ENCODE peak calls at places on chromosomes 4 and X, in five cellular contexts. V is right lobe of liver, A is spleen, T is ovary, X is Peyer's patch. G is an unnamed sample.

GRCh38 chrX:15946783-15947550 is 92.4 kb upstream of the AP1S2 start:
- DNase-seq in V (no peak), A (no peak), T (no peak), X (no peak), G (no peak)

GRCh38 chr4:53313510-53313909 is 52.4 kb downstream of the SCFD2 start:
- DNase-seq in V (no peak), A (no peak), T (no peak), X (no peak), G (no peak)

GRCh38 chr4:88933414-88933813 is 123.6 kb downstream of the FAM13A start:
- DNase-seq in V (no peak), A (no peak), T (no peak), X (no peak), G (no peak)

GRCh38 chr4:112311516-112311915 is 14.3 kb downstream of the ALPK1 start:
- DNase-seq in V (no peak), A (no peak), T (no peak), X (no peak), G (no peak)

GRCh38 chr4:151690884-151691283 is 69.9 kb downstream of the GATB start:
- DNase-seq in V (no peak), A (no peak), T (no peak), X (no peak), G (no peak)

GRCh38 chr4:183903021-183903760 is 1.9 kb upstream of the STOX2 start:
- DNase-seq in V (no peak), A (no peak), T (no peak), X (no peak), G (no peak)

GRCh38 chrX:13716455-13716854 is 18.0 kb downstream of the TRAPPC2 start:
- DNase-seq in V (no peak), A (no peak), T (no peak), X (no peak), G (no peak)

GRCh38 chr4:58453956-58454355 is 1343.8 kb upstream of the IGFBP7 start:
- DNase-seq in V (no peak), A (no peak), T (no peak), X (no peak), G (no peak)

GRCh38 chr4:73707269-73707875 is 33.0 kb upstream of the CXCL8 start:
- DNase-seq in V (no peak), A (no peak), T (no peak), X (no peak), G (no peak)

GRCh38 chr4:151674804-151675290 is 86.0 kb downstream of the GATB start:
- DNase-seq in V (peak; percentile 33), A (no peak), T (peak; percentile 72), X (no peak), G (peak; percentile 63)

GRCh38 chr4:57318694-57319093 is 208.5 kb upstream of the IGFBP7 start:
- DNase-seq in V (no peak), A (no peak), T (no peak), X (no peak), G (no peak)

GRCh38 chr4:55397024-55397520 is 1.3 kb downstream of the TMEM165 start:
- DNase-seq in V (no peak), A (no peak), T (peak; percentile 47), X (no peak), G (peak; percentile 87)

GRCh38 chr4:110172972-110173371 is 25.4 kb downstream of the ELOVL6 start:
- DNase-seq in V (no peak), A (no peak), T (no peak), X (no peak), G (no peak)

GRCh38 chr4:77418333-77418732 is 187.3 kb upstream of the CXCL13 start:
- DNase-seq in V (no peak), A (no peak), T (no peak), X (no peak), G (no peak)

GRCh38 chrX:67543818-67544217 is at the start of gene AR:
- DNase-seq in V (peak; percentile 82), A (peak; percentile 75), T (peak; percentile 77), X (no peak), G (peak; percentile 49)

GRCh38 chr4:117434424-117434823 is 349.0 kb upstream of the TRAM1L1 start:
- DNase-seq in V (no peak), A (no peak), T (no peak), X (no peak), G (no peak)

GRCh38 chr4:152118108-152118507 is 357.3 kb upstream of the GATB start:
- DNase-seq in V (no peak), A (no peak), T (no peak), X (no peak), G (no peak)

GRCh38 chr4:118942465-118942864 is 53.8 kb downstream of the SYNPO2 start:
- DNase-seq in V (no peak), A (no peak), T (no peak), X (no peak), G (no peak)

GRCh38 chrX:15977644-15978043 is 123.0 kb upstream of the AP1S2 start:
- DNase-seq in V (no peak), A (no peak), T (no peak), X (no peak), G (no peak)

GRCh38 chr4:119138046-119138445 is 2.4 kb downstream of the MYOZ2 start:
- DNase-seq in V (no peak), A (no peak), T (no peak), X (no peak), G (no peak)

GRCh38 chr4:183471960-183472708 is 27.7 kb downstream of the CDKN2AIP start:
- DNase-seq in V (peak; percentile 85), A (peak; percentile 89), T (peak; percentile 92), X (peak; percentile 86), G (peak; percentile 83)

GRCh38 chr4:79877511-79877910 is 195.5 kb downstream of the ANTXR2 start:
- DNase-seq in V (no peak), A (no peak), T (no peak), X (no peak), G (no peak)

GRCh38 chr4:244471-244870 is 60.8 kb downstream of the ZNF732 start:
- DNase-seq in V (no peak), A (no peak), T (peak; percentile 32), X (peak; percentile 51), G (no peak)

GRCh38 chr4:150679018-150679766 is 97.2 kb downstream of the MAB21L2 start:
- DNase-seq in V (no peak), A (no peak), T (no peak), X (no peak), G (no peak)

GRCh38 chr4:140622333-140622958 is 53.7 kb upstream of the UCP1 start:
- DNase-seq in V (no peak), A (no peak), T (no peak), X (no peak), G (no peak)

GRCh38 chr4:122819708-122820449 is 6.8 kb upstream of the FGF2 start:
- DNase-seq in V (no peak), A (no peak), T (no peak), X (no peak), G (no peak)

GRCh38 chr4:121272526-121272925 is 108.3 kb downstream of the QRFPR start:
- DNase-seq in V (no peak), A (no peak), T (no peak), X (no peak), G (no peak)

GRCh38 chrX:46713672-46714487 is 45.0 kb downstream of the SLC9A7 start:
- DNase-seq in V (no peak), A (no peak), T (no peak), X (no peak), G (no peak)

GRCh38 chr4:142530724-142531123 is 315.4 kb downstream of the INPP4B start:
- DNase-seq in V (no peak), A (no peak), T (no peak), X (no peak), G (no peak)

GRCh38 chr4:8353912-8354453 is 84.4 kb downstream of the HTRA3 start:
- DNase-seq in V (no peak), A (no peak), T (no peak), X (no peak), G (peak; percentile 79)

GRCh38 chrX:150854856-150855255 is 43.6 kb downstream of the CD99L2 start:
- DNase-seq in V (no peak), A (no peak), T (no peak), X (no peak), G (no peak)

GRCh38 chrX:26253526-26253925 is 37.6 kb downstream of the MAGEB5 start:
- DNase-seq in V (no peak), A (no peak), T (no peak), X (no peak), G (no peak)

GRCh38 chr4:155811171-155811570 is 52.4 kb downstream of the GUCY1B1 start:
- DNase-seq in V (no peak), A (no peak), T (no peak), X (no peak), G (no peak)

GRCh38 chrX:18755651-18756050 is 48.2 kb downstream of the PPEF1 start:
- DNase-seq in V (no peak), A (no peak), T (no peak), X (no peak), G (no peak)

DNA sequence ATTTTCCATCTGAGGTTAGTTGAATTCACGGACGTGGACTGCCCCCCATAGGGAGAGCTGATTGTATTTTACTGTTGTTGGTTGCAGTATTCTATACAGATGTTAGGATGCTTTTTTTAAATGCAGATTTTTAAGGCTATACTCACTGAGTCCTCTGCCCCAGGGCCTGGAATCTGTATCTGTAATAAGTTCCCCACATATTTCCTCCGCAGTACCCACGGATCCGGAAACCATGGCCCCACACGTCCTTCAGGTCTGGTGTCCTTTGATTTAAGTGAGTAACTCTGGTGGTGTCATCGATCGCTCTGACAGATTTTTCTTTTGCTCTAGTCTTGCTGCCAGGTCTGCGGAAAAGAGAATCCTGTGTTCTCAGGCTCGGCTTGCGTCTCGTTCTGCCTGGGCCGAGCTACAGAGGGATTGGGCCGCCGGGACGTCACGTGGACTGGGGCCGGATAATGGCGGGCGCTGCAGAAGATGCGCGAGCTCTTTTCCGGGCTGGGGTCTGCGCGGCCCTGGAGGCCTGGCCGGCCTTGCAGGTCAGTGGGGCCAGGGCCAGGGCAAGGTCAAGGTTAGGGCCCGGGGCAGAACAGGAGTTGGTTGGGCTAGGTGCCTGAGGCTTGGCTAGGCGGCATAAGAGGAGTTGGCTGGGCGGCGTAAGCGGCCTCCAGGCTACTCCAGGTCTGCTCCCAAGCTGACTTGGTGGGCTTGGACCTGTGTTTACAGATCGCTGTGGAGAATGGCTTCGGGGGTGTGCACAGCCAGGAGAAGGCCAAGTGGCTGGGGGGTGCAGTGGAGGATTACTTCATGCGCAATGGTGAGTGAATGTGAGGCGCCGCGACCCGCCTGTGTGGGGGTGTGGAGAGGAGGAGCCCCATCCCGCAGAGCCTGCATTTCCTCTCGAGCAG is at the start of gene TSR2:
- DNase-seq in V (peak; percentile 75), A (peak; percentile 94), T (peak; percentile 81), X (peak; percentile 78), G (peak; percentile 94)
- TF ChIP-seq CTCF in V (peak; percentile 31), A (no peak), T (no peak), X (no peak), G (no peak)

GRCh38 chrX:36986231-36986630 is 21.9 kb upstream of the FAM47C start:
- DNase-seq in V (no peak), A (peak; percentile 58), T (no peak), X (no peak), G (no peak)
- H3K4me3 ChIP-seq in V (no peak overlapping the region), A (no peak overlapping the region), T (no peak overlapping the region), X (no peak overlapping the region), G (no peak overlapping the region)

DNA sequence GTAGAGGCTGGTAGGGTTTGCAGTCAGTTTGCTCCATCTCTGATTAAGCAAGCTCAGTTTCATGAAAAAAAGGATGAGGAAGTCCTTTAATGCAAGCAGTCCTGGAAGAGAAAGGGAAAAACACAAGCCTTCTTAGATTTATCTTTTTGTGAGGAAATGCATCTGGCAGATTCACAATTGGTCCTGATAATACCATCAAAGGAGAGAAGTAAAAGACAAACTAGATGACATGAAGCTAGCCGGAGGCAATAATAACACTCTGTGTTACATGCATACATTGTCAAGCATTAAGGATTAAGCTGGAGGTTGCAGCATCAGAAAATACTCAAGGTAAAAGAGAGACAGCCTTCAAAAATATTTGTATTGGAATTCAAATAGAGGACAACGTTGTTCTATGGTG is 356.0 kb upstream of the TEX13C start:
- DNase-seq in V (no peak), A (no peak), T (no peak), X (no peak), G (no peak)
- TF ChIP-seq POLR2A in V (no peak), A (no peak), T (no peak), X (no peak), G (no peak)

GRCh38 chr4:127244515-127244914 is 388.2 kb upstream of the INTU start:
- DNase-seq in V (no peak), A (no peak), T (no peak), X (no peak), G (no peak)
- TF ChIP-seq CTCF in V (no peak), A (no peak), T (no peak), X (no peak), G (no peak)